ENCODE peak calls at places on chromosome 5, in seven cellular contexts. F, M, H, P, L, A and N are unnamed samples.

GRCh38 chr5:132628814-132629213 is 29.2 kb upstream of the IL13 start:
- DNase-seq in M (no peak), F (no peak), A (no peak), P (no peak), L (no peak), H (no peak), N (no peak)

GRCh38 chr5:98415663-98416062 is 357.8 kb upstream of the RGMB start:
- DNase-seq in H (peak; percentile 47), F (no peak), L (no peak), A (no peak), M (no peak), P (no peak), N (no peak)

GRCh38 chr5:18968966-18969365 is 1019.0 kb downstream of the CDH18 start:
- DNase-seq in F (no peak), L (no peak), A (peak; percentile 96), P (no peak), M (no peak), H (no peak), N (no peak)

GRCh38 chr5:5372511-5372910 is 50.0 kb upstream of the ICE1 start:
- DNase-seq in L (no peak), P (no peak), F (no peak), A (no peak), H (no peak), M (no peak), N (no peak)

GRCh38 chr5:9297171-9297570 is 248.7 kb downstream of the SEMA5A start:
- DNase-seq in H (no peak), F (no peak), M (no peak), A (no peak), L (no peak), P (no peak), N (no peak)

GRCh38 chr5:81208904-81209303 is 24.2 kb upstream of the CKMT2 start:
- DNase-seq in M (no peak), H (no peak), A (peak; percentile 70), P (no peak), F (no peak), L (no peak), N (no peak)

GRCh38 chr5:170056561-170057267 is 49.0 kb upstream of the FOXI1 start:
- DNase-seq in F (no peak), A (peak; percentile 8), H (no peak), P (no peak), L (no peak), M (no peak), N (no peak)

GRCh38 chr5:59487838-59488729 is 405.4 kb downstream of the PDE4D start:
- DNase-seq in M (no peak), L (no peak), P (no peak), H (no peak), A (no peak), F (peak; percentile 26), N (peak; percentile 45)

GRCh38 chr5:174831985-174832384 is 107.6 kb downstream of the MSX2 start:
- DNase-seq in A (no peak), H (peak; percentile 22), L (no peak), F (peak; percentile 25), M (no peak), P (peak; percentile 10), N (no peak)

GRCh38 chr5:113240951-113241726 is 193.7 kb downstream of the TSSK1B start:
- DNase-seq in P (no peak), F (no peak), L (no peak), A (peak; percentile 21), H (no peak), M (no peak), N (no peak)

GRCh38 chr5:145660897-145661650 is 174.1 kb downstream of the PRELID2 start:
- DNase-seq in F (peak; percentile 72), L (no peak), A (no peak), H (peak; percentile 55), P (peak; percentile 64), M (no peak), N (no peak)

GRCh38 chr5:149328177-149328576 is 17.1 kb upstream of the GRPEL2 start:
- DNase-seq in P (no peak), L (no peak), M (no peak), A (no peak), F (no peak), H (no peak), N (no peak)

GRCh38 chr5:8410618-8411017 is 541.7 kb downstream of the MTRR start:
- DNase-seq in F (no peak), M (no peak), H (no peak), L (no peak), P (no peak), A (no peak), N (no peak)

GRCh38 chr5:77294212-77294611 is 83.7 kb downstream of the PDE8B start:
- DNase-seq in A (no peak), H (no peak), P (no peak), M (no peak), F (no peak), L (no peak), N (no peak)

GRCh38 chr5:93621340-93621872 is 38.4 kb downstream of the NR2F1 start:
- DNase-seq in A (peak; percentile 50), M (peak; percentile 81), P (peak; percentile 70), H (peak; percentile 86), L (peak; percentile 83), F (peak; percentile 81), N (peak; percentile 53)

GRCh38 chr5:6383376-6383775 is 5.0 kb upstream of the MED10 start:
- DNase-seq in P (no peak), F (no peak), M (no peak), H (no peak), A (no peak), L (no peak), N (no peak)

GRCh38 chr5:151178372-151178771 is 20.8 kb upstream of the ANXA6 start:
- DNase-seq in M (no peak), P (no peak), F (no peak), A (no peak), H (no peak), L (no peak), N (no peak)

GRCh38 chr5:96133337-96134094 is 171.9 kb upstream of the ELL2 start:
- DNase-seq in L (no peak), M (no peak), H (peak; percentile 39), A (peak; percentile 18), P (no peak), F (no peak), N (no peak)

GRCh38 chr5:164233796-164234195 is 728.4 kb downstream of the MAT2B start:
- DNase-seq in H (peak; percentile 83), F (peak; percentile 65), L (no peak), M (no peak), A (no peak), P (peak; percentile 71), N (no peak)

GRCh38 chr5:112077180-112077579 is 320.2 kb upstream of the NREP start:
- DNase-seq in A (no peak), L (no peak), H (peak; percentile 10), M (no peak), P (peak; percentile 13), F (peak; percentile 18), N (peak; percentile 14)

GRCh38 chr5:15026011-15026481 is 154.5 kb upstream of the ANKH start:
- DNase-seq in M (no peak), L (no peak), A (no peak), P (no peak), H (peak; percentile 91), F (no peak), N (no peak)

GRCh38 chr5:175814676-175815075 is 56.7 kb upstream of the CPLX2 start:
- DNase-seq in M (peak; percentile 20), F (peak; percentile 84), P (peak; percentile 42), A (peak; percentile 89), H (peak; percentile 67), L (no peak), N (peak; percentile 61)

GRCh38 chr5:157271740-157272271 is 5.9 kb downstream of the CYFIP2 start:
- DNase-seq in A (no peak), F (no peak), H (no peak), P (no peak), L (no peak), M (no peak), N (no peak)

GRCh38 chr5:113281194-113281593 is 153.6 kb downstream of the TSSK1B start:
- DNase-seq in P (no peak), A (no peak), M (no peak), H (peak; percentile 66), L (no peak), F (no peak), N (peak; percentile 66)

GRCh38 chr5:177472460-177473441 is 683 bp downstream of the DBN1 start:
- DNase-seq in P (no peak), L (peak; percentile 84), H (no peak), A (peak; percentile 44), M (no peak), F (no peak), N (no peak)

GRCh38 chr5:55868846-55869245 is 17.7 kb downstream of the IL31RA start:
- DNase-seq in L (no peak), H (peak; percentile 98), P (peak; percentile 95), A (peak; percentile 90), M (no peak), F (peak; percentile 97), N (peak; percentile 99)

GRCh38 chr5:35675392-35675791 is 57.7 kb downstream of the SPEF2 start:
- DNase-seq in P (no peak), H (no peak), M (no peak), F (no peak), A (no peak), L (no peak), N (no peak)

DNA sequence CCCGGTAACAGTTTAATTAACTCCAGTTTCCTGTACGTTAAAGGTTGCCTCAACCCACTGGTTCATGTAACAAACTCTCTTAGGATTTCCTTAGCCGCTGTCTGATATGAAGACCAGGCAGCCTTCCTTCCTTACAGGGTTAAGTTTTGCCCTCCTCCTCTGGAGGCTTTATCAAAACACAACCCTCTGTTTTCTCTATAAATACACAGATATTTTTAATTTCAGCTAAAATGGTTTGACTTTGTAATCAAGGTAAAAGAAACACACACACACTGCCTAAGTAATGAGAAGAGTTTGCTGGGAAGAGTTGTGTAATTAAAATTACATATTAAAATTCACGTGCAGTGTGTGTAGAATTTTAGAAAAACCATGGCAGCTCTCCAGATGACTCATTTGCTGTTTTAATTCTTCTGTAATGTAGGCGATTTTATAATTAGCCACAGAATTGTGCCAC is 369.8 kb downstream of the CSNK1G3 start:
- DNase-seq in F (peak; percentile 69), M (no peak), A (no peak), P (peak; percentile 58), H (peak; percentile 34), L (no peak), N (peak; percentile 21)
- H3K4me3 ChIP-seq in F (no peak overlapping the region), M (no peak overlapping the region), A (no peak overlapping the region), P (no peak overlapping the region), H (no peak overlapping the region), L (no peak overlapping the region), N (no peak overlapping the region)

GRCh38 chr5:78509884-78510769 is 138.4 kb downstream of the LHFPL2 start:
- DNase-seq in A (peak; percentile 55), L (peak; percentile 70), F (peak; percentile 44), M (peak; percentile 81), P (no peak), H (no peak), N (no peak)
- H3K4me3 ChIP-seq in A (peak overlapping the region; percentile 65), L (peak overlapping the region; percentile 35), F (peak overlapping the region; percentile 6), M (peak overlapping the region; percentile 65), P (peak overlapping the region; percentile 66), H (peak overlapping the region; percentile 42), N (peak overlapping the region; percentile 52)

DNA sequence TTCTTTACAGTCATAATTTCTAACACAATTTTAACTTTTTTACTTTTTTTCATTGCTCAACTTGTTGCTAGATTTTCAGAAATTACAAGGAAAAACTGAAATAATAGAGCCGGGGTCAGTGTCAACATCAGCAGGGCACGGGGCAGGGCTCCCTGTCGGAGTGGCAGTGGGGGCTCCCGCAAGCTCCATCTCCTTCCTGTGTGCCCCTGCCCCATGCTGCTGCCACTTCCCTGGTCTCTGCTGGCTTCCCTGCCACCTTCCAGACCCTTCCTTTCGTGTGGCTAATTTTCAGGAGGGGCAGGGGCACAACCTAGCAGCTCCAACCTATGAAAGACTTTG is 1.0 kb upstream of the EXOC3 start:
- DNase-seq in P (no peak), H (no peak), A (no peak), F (no peak), L (no peak), M (no peak), N (no peak)
- H3K4me3 ChIP-seq in P (peak overlapping the region; percentile 100), H (peak overlapping the region; percentile 77), A (peak overlapping the region; percentile 94), F (peak overlapping the region; percentile 93), L (peak overlapping the region; percentile 92), M (peak overlapping the region; percentile 92), N (peak overlapping the region; percentile 96)

GRCh38 chr5:171978519-171978918 is 27.9 kb downstream of the FBXW11 start:
- DNase-seq in F (no peak), H (no peak), A (no peak), M (no peak), P (no peak), L (no peak), N (no peak)
- H3K4me3 ChIP-seq in F (no peak overlapping the region), H (no peak overlapping the region), A (no peak overlapping the region), M (no peak overlapping the region), P (no peak overlapping the region), L (no peak overlapping the region), N (no peak overlapping the region)